ENCODE peak calls at places on chromosomes 3 and 15, in five cellular contexts. One of them, this sample, is unnamed.

GRCh38 chr15:101615986-101616848 is 36.0 kb downstream of the TM2D3 start:
- DNase-seq in posterior cingulate gyrus: peak
- DNase-seq in WTC11: peak
- DNase-seq in ELF-1: peak
- DNase-seq in EL: peak
- DNase-seq in this sample: peak

GRCh38 chr3:112143689-112144088 is 10.6 kb upstream of the GCSAM start:
- DNase-seq in WTC11: no peak
- DNase-seq in posterior cingulate gyrus: no peak
- DNase-seq in EL: no peak
- DNase-seq in ELF-1: no peak
- DNase-seq in this sample: no peak

GRCh38 chr3:144394052-144394451 is 422.4 kb downstream of the DIPK2A start:
- DNase-seq in EL: peak
- DNase-seq in posterior cingulate gyrus: no peak
- DNase-seq in ELF-1: no peak
- DNase-seq in WTC11: no peak
- DNase-seq in this sample: no peak

GRCh38 chr15:41989573-41990242 is 17.4 kb upstream of the EHD4 start:
- DNase-seq in posterior cingulate gyrus: peak
- DNase-seq in WTC11: peak
- DNase-seq in ELF-1: peak
- DNase-seq in EL: peak
- DNase-seq in this sample: peak

GRCh38 chr3:70982274-70982673 is 601.3 kb downstream of the FOXP1 start:
- DNase-seq in ELF-1: no peak
- DNase-seq in WTC11: no peak
- DNase-seq in posterior cingulate gyrus: no peak
- DNase-seq in EL: no peak
- DNase-seq in this sample: no peak

GRCh38 chr3:76551739-76552138 is 488.2 kb upstream of the ROBO2 start:
- DNase-seq in EL: no peak
- DNase-seq in WTC11: no peak
- DNase-seq in posterior cingulate gyrus: no peak
- DNase-seq in ELF-1: no peak
- DNase-seq in this sample: no peak

GRCh38 chr15:71093089-71094024 is 21.9 kb upstream of the THSD4 start:
- DNase-seq in ELF-1: no peak
- DNase-seq in WTC11: no peak
- DNase-seq in EL: peak
- DNase-seq in posterior cingulate gyrus: no peak
- DNase-seq in this sample: no peak

GRCh38 chr3:46695177-46695961 is 1.9 kb upstream of the ALS2CL start:
- DNase-seq in EL: peak
- DNase-seq in WTC11: peak
- DNase-seq in ELF-1: peak
- DNase-seq in posterior cingulate gyrus: no peak
- DNase-seq in this sample: peak

GRCh38 chr3:111904376-111905241 is 45.5 kb downstream of the PHLDB2 start:
- DNase-seq in EL: peak
- DNase-seq in WTC11: no peak
- DNase-seq in ELF-1: no peak
- DNase-seq in posterior cingulate gyrus: no peak
- DNase-seq in this sample: no peak

GRCh38 chr3:15204005-15204404 is 2.0 kb upstream of the CAPN7 start:
- DNase-seq in EL: peak
- DNase-seq in posterior cingulate gyrus: no peak
- DNase-seq in WTC11: no peak
- DNase-seq in ELF-1: peak
- DNase-seq in this sample: peak

GRCh38 chr3:8622873-8623725 is 21.5 kb downstream of the SSUH2 start:
- DNase-seq in WTC11: peak
- DNase-seq in posterior cingulate gyrus: peak
- DNase-seq in ELF-1: peak
- DNase-seq in EL: peak
- DNase-seq in this sample: peak

GRCh38 chr3:170179444-170179843 is 2.1 kb downstream of the PHC3 start:
- DNase-seq in posterior cingulate gyrus: no peak
- DNase-seq in EL: no peak
- DNase-seq in ELF-1: no peak
- DNase-seq in WTC11: no peak
- DNase-seq in this sample: no peak

GRCh38 chr3:182717216-182717615 is 76.1 kb upstream of the ATP11B start:
- DNase-seq in WTC11: no peak
- DNase-seq in posterior cingulate gyrus: no peak
- DNase-seq in EL: no peak
- DNase-seq in ELF-1: no peak
- DNase-seq in this sample: peak

GRCh38 chr3:39592306-39592705 is 124.8 kb downstream of the MOBP start:
- DNase-seq in ELF-1: no peak
- DNase-seq in EL: peak
- DNase-seq in WTC11: no peak
- DNase-seq in posterior cingulate gyrus: no peak
- DNase-seq in this sample: no peak

GRCh38 chr15:90660195-90660995 is 56.8 kb upstream of the BLM start:
- DNase-seq in EL: peak
- DNase-seq in WTC11: no peak
- DNase-seq in posterior cingulate gyrus: no peak
- DNase-seq in ELF-1: peak
- DNase-seq in this sample: no peak

GRCh38 chr3:147619925-147620580 is 210.9 kb downstream of the ZIC1 start:
- DNase-seq in EL: no peak
- DNase-seq in WTC11: no peak
- DNase-seq in ELF-1: no peak
- DNase-seq in posterior cingulate gyrus: no peak
- DNase-seq in this sample: peak

GRCh38 chr3:61257148-61257547 is 5.9 kb upstream of the FHIT start:
- DNase-seq in ELF-1: no peak
- DNase-seq in posterior cingulate gyrus: no peak
- DNase-seq in EL: no peak
- DNase-seq in WTC11: no peak
- DNase-seq in this sample: no peak

GRCh38 chr3:153752405-153753027 is 368.7 kb upstream of the ARHGEF26 start:
- DNase-seq in EL: no peak
- DNase-seq in WTC11: no peak
- DNase-seq in posterior cingulate gyrus: no peak
- DNase-seq in ELF-1: no peak
- DNase-seq in this sample: no peak

GRCh38 chr15:62880278-62880677 is 162.3 kb upstream of the TPM1 start:
- DNase-seq in ELF-1: no peak
- DNase-seq in WTC11: no peak
- DNase-seq in posterior cingulate gyrus: no peak
- DNase-seq in EL: peak
- DNase-seq in this sample: no peak

GRCh38 chr3:25114532-25114931 is 313.5 kb upstream of the RARB start:
- DNase-seq in WTC11: no peak
- DNase-seq in EL: no peak
- DNase-seq in ELF-1: no peak
- DNase-seq in posterior cingulate gyrus: no peak
- DNase-seq in this sample: no peak

GRCh38 chr3:155363690-155364070 is 70.2 kb upstream of the STRIT1 start:
- DNase-seq in WTC11: no peak
- DNase-seq in ELF-1: no peak
- DNase-seq in EL: no peak
- DNase-seq in posterior cingulate gyrus: no peak
- DNase-seq in this sample: no peak

GRCh38 chr15:31263751-31264533 is 62.7 kb upstream of the KLF13 start:
- DNase-seq in ELF-1: no peak
- DNase-seq in posterior cingulate gyrus: peak
- DNase-seq in EL: no peak
- DNase-seq in WTC11: peak
- DNase-seq in this sample: no peak

GRCh38 chr15:79086814-79087213 is 3.8 kb downstream of the RASGRF1 start:
- DNase-seq in WTC11: no peak
- DNase-seq in posterior cingulate gyrus: no peak
- DNase-seq in EL: no peak
- DNase-seq in ELF-1: no peak
- DNase-seq in this sample: no peak

This sample was measured in left kidney.